ENCODE peak calls at places on chromosomes 11 and 22, in nine cellular contexts. X is progenitor cell of endocrine pancreas; Q is iris pigment epithelial cell; L is stimulated activated CD8-positive, alpha-beta memory T cell treated with anti-CD3 and anti-CD28 coated beads, Interleukin-2, amount 100 ng/mL, for 48 hours; A is germinal center; D is AML-193; S is endothelial cell of umbilical vein; M is cardiac muscle cell; G is NCI-H1105 treated with DMSO at 0.1 percent for 48 hours. F is an unnamed sample.

GRCh38 chr11:118087933-118088332 is 1.2 kb upstream of the SMIM35 start:
- DNase-seq in X (no peak), Q (no peak), L (no peak), A (no peak), D (no peak), S (no peak), M (no peak), G (no peak), F (no peak)

GRCh38 chr11:1770061-1770460 is 6.3 kb upstream of the CTSD start:
- DNase-seq in X (no peak), Q (no peak), L (no peak), A (no peak), D (no peak), S (no peak), M (no peak), G (no peak), F (no peak)

GRCh38 chr11:6646631-6647281 is 8.9 kb downstream of the DCHS1 start:
- DNase-seq in X (no peak), Q (peak), L (no peak), A (peak), D (peak), S (no peak), M (peak), G (no peak), F (no peak)

GRCh38 chr11:64602466-64603070 is 11.5 kb downstream of the SLC22A12 start:
- DNase-seq in X (no peak), Q (no peak), L (no peak), A (no peak), D (no peak), S (no peak), M (no peak), G (no peak), F (no peak)

GRCh38 chr11:43685483-43685882 is 4.9 kb downstream of the HSD17B12 start:
- DNase-seq in X (no peak), Q (peak), L (no peak), A (no peak), D (no peak), S (peak), M (peak), G (no peak), F (no peak)

GRCh38 chr11:79309402-79309801 is 131.4 kb downstream of the TENM4 start:
- DNase-seq in X (no peak), Q (no peak), L (no peak), A (no peak), D (no peak), S (no peak), M (no peak), G (no peak), F (no peak)

GRCh38 chr22:45475063-45475747 is 27.5 kb upstream of the FBLN1 start:
- DNase-seq in X (no peak), Q (peak), L (no peak), A (no peak), D (no peak), S (no peak), M (no peak), G (no peak), F (no peak)

GRCh38 chr11:99534812-99535211 is 514.1 kb downstream of the CNTN5 start:
- DNase-seq in X (no peak), Q (peak), L (no peak), A (no peak), D (no peak), S (no peak), M (peak), G (no peak), F (no peak)

GRCh38 chr11:92955900-92956299 is 13.6 kb upstream of the MTNR1B start:
- DNase-seq in X (no peak), Q (no peak), L (no peak), A (no peak), D (no peak), S (no peak), M (no peak), G (no peak), F (no peak)

GRCh38 chr11:42552786-42553185 is 759.0 kb upstream of the API5 start:
- DNase-seq in X (no peak), Q (no peak), L (no peak), A (no peak), D (no peak), S (no peak), M (peak), G (no peak), F (no peak)

GRCh38 chr11:121439337-121439736 is 12.8 kb upstream of the SORL1 start:
- DNase-seq in X (no peak), Q (no peak), L (no peak), A (no peak), D (no peak), S (no peak), M (no peak), G (no peak), F (no peak)

GRCh38 chr11:62125316-62125715 is 1.5 kb downstream of the INCENP start:
- DNase-seq in X (no peak), Q (no peak), L (no peak), A (no peak), D (no peak), S (no peak), M (no peak), G (no peak), F (peak)

GRCh38 chr11:128021304-128022006 is 565.9 kb downstream of the ETS1 start:
- DNase-seq in X (no peak), Q (no peak), L (no peak), A (no peak), D (no peak), S (no peak), M (peak), G (peak), F (peak)

GRCh38 chr22:37209140-37209845 is 3.0 kb downstream of the SSTR3 start:
- DNase-seq in X (no peak), Q (no peak), L (no peak), A (no peak), D (no peak), S (no peak), M (no peak), G (no peak), F (no peak)

GRCh38 chr11:68763181-68763721 is 11.9 kb upstream of the TESMIN start:
- DNase-seq in X (no peak), Q (no peak), L (no peak), A (no peak), D (no peak), S (no peak), M (no peak), G (no peak), F (peak)

GRCh38 chr11:128422576-128423370 is 164.6 kb downstream of the ETS1 start:
- DNase-seq in X (no peak), Q (no peak), L (peak), A (peak), D (no peak), S (no peak), M (no peak), G (peak), F (peak)

GRCh38 chr11:47992959-47993820 is 12.8 kb downstream of the PTPRJ start:
- DNase-seq in X (no peak), Q (peak), L (no peak), A (no peak), D (no peak), S (peak), M (peak), G (no peak), F (no peak)

GRCh38 chr11:117518455-117518854 is 190.8 kb downstream of the CEP164 start:
- DNase-seq in X (no peak), Q (no peak), L (no peak), A (no peak), D (no peak), S (no peak), M (no peak), G (no peak), F (no peak)

GRCh38 chr11:107017433-107018227 is 646 bp downstream of the GUCY1A2 start:
- DNase-seq in X (peak), Q (peak), L (peak), A (peak), D (no peak), S (peak), M (peak), G (peak), F (peak)

GRCh38 chr11:72972541-72973128 is 158.4 kb downstream of the ATG16L2 start:
- DNase-seq in X (no peak), Q (peak), L (no peak), A (no peak), D (peak), S (no peak), M (peak), G (no peak), F (no peak)

GRCh38 chr11:20661850-20662249 is 7.5 kb upstream of the NELL1 start:
- DNase-seq in X (no peak), Q (no peak), L (no peak), A (no peak), D (no peak), S (no peak), M (no peak), G (no peak), F (no peak)

GRCh38 chr11:109221190-109221589 is 200.8 kb upstream of the C11orf87 start:
- DNase-seq in X (no peak), Q (no peak), L (no peak), A (no peak), D (no peak), S (no peak), M (no peak), G (no peak), F (no peak)

GRCh38 chr11:1733716-1734351 is 16.6 kb downstream of the IFITM10 start:
- DNase-seq in X (no peak), Q (no peak), L (no peak), A (no peak), D (no peak), S (no peak), M (no peak), G (no peak), F (no peak)

F was measured in NCI-H69.